ENCODE peak calls at places on chromosome 10, in seven cellular contexts. One of them, this sample, is unnamed.
A peak's percentile ranks its signal among the peaks of the same experiment; 100 is the strongest.

GRCh38 chr10:100239851-100240250 is 10.5 kb upstream of the CHUK start:
- DNase-seq in adipocyte: no peak
- DNase-seq in Daoy: no peak
- DNase-seq in body of pancreas: no peak
- DNase-seq in neuronal stem cell: no peak
- DNase-seq in activated CD4-positive, CD25-positive, alpha-beta regulatory T cell treated with anti-CD3 and anti-CD28 coated beads, Interleukin-2, amount 50 U/mL, for 72 hours: no peak
- DNase-seq in HEK293T: no peak
- DNase-seq in this sample: no peak

GRCh38 chr10:132107211-132107946 is 41.6 kb downstream of the JAKMIP3 start:
- DNase-seq in adipocyte: no peak
- DNase-seq in Daoy: peak; percentile 0
- DNase-seq in body of pancreas: no peak
- DNase-seq in neuronal stem cell: no peak
- DNase-seq in activated CD4-positive, CD25-positive, alpha-beta regulatory T cell treated with anti-CD3 and anti-CD28 coated beads, Interleukin-2, amount 50 U/mL, for 72 hours: peak; percentile 21
- DNase-seq in HEK293T: no peak
- DNase-seq in this sample: peak; percentile 9

GRCh38 chr10:92640110-92640509 is 47.2 kb downstream of the KIF11 start:
- DNase-seq in adipocyte: peak; percentile 79
- DNase-seq in Daoy: no peak
- DNase-seq in body of pancreas: no peak
- DNase-seq in neuronal stem cell: no peak
- DNase-seq in activated CD4-positive, CD25-positive, alpha-beta regulatory T cell treated with anti-CD3 and anti-CD28 coated beads, Interleukin-2, amount 50 U/mL, for 72 hours: no peak
- DNase-seq in HEK293T: no peak
- DNase-seq in this sample: no peak

GRCh38 chr10:61164458-61165160 is 220.6 kb upstream of the RHOBTB1 start:
- DNase-seq in adipocyte: peak; percentile 49
- DNase-seq in Daoy: no peak
- DNase-seq in body of pancreas: peak; percentile 49
- DNase-seq in neuronal stem cell: no peak
- DNase-seq in activated CD4-positive, CD25-positive, alpha-beta regulatory T cell treated with anti-CD3 and anti-CD28 coated beads, Interleukin-2, amount 50 U/mL, for 72 hours: no peak
- DNase-seq in HEK293T: no peak
- DNase-seq in this sample: peak; percentile 34

GRCh38 chr10:63723741-63724140 is 202.5 kb downstream of the REEP3 start:
- DNase-seq in adipocyte: no peak
- DNase-seq in Daoy: no peak
- DNase-seq in body of pancreas: no peak
- DNase-seq in neuronal stem cell: no peak
- DNase-seq in activated CD4-positive, CD25-positive, alpha-beta regulatory T cell treated with anti-CD3 and anti-CD28 coated beads, Interleukin-2, amount 50 U/mL, for 72 hours: no peak
- DNase-seq in HEK293T: no peak
- DNase-seq in this sample: no peak

GRCh38 chr10:91883549-91884542 is 25.4 kb downstream of the FGFBP3 start:
- DNase-seq in adipocyte: peak; percentile 56
- DNase-seq in Daoy: peak; percentile 11
- DNase-seq in body of pancreas: peak; percentile 18
- DNase-seq in neuronal stem cell: peak; percentile 50
- DNase-seq in activated CD4-positive, CD25-positive, alpha-beta regulatory T cell treated with anti-CD3 and anti-CD28 coated beads, Interleukin-2, amount 50 U/mL, for 72 hours: no peak
- DNase-seq in HEK293T: peak; percentile 34
- DNase-seq in this sample: peak; percentile 30

GRCh38 chr10:7412482-7413251 is 1.8 kb upstream of the SFMBT2 start:
- DNase-seq in adipocyte: no peak
- DNase-seq in Daoy: peak; percentile 13
- DNase-seq in body of pancreas: no peak
- DNase-seq in neuronal stem cell: no peak
- DNase-seq in activated CD4-positive, CD25-positive, alpha-beta regulatory T cell treated with anti-CD3 and anti-CD28 coated beads, Interleukin-2, amount 50 U/mL, for 72 hours: no peak
- DNase-seq in HEK293T: no peak
- DNase-seq in this sample: peak; percentile 63

GRCh38 chr10:26860026-26860541 is 674 bp downstream of the ABI1 start:
- DNase-seq in adipocyte: peak; percentile 83
- DNase-seq in Daoy: peak; percentile 75
- DNase-seq in body of pancreas: peak; percentile 61
- DNase-seq in neuronal stem cell: peak; percentile 39
- DNase-seq in activated CD4-positive, CD25-positive, alpha-beta regulatory T cell treated with anti-CD3 and anti-CD28 coated beads, Interleukin-2, amount 50 U/mL, for 72 hours: peak; percentile 63
- DNase-seq in HEK293T: peak; percentile 55
- DNase-seq in this sample: peak; percentile 62

GRCh38 chr10:70330671-70331070 is 46.9 kb upstream of the NPFFR1 start:
- DNase-seq in adipocyte: no peak
- DNase-seq in Daoy: no peak
- DNase-seq in body of pancreas: no peak
- DNase-seq in neuronal stem cell: no peak
- DNase-seq in activated CD4-positive, CD25-positive, alpha-beta regulatory T cell treated with anti-CD3 and anti-CD28 coated beads, Interleukin-2, amount 50 U/mL, for 72 hours: no peak
- DNase-seq in HEK293T: no peak
- DNase-seq in this sample: no peak

GRCh38 chr10:58641095-58641531 is 128.4 kb downstream of the BICC1 start:
- DNase-seq in adipocyte: peak; percentile 93
- DNase-seq in Daoy: peak; percentile 89
- DNase-seq in body of pancreas: no peak
- DNase-seq in neuronal stem cell: no peak
- DNase-seq in activated CD4-positive, CD25-positive, alpha-beta regulatory T cell treated with anti-CD3 and anti-CD28 coated beads, Interleukin-2, amount 50 U/mL, for 72 hours: no peak
- DNase-seq in HEK293T: peak; percentile 14
- DNase-seq in this sample: no peak

GRCh38 chr10:73576890-73577591 is 14.1 kb downstream of the USP54 start:
- DNase-seq in adipocyte: peak; percentile 58
- DNase-seq in Daoy: no peak
- DNase-seq in body of pancreas: no peak
- DNase-seq in neuronal stem cell: no peak
- DNase-seq in activated CD4-positive, CD25-positive, alpha-beta regulatory T cell treated with anti-CD3 and anti-CD28 coated beads, Interleukin-2, amount 50 U/mL, for 72 hours: no peak
- DNase-seq in HEK293T: no peak
- DNase-seq in this sample: no peak